ENCODE peak calls at places on chromosomes 3 and 15, in four cellular contexts. C is stimulated activated CD4-positive, alpha-beta T cell treated with anti-CD3 and anti-CD28 coated beads, TNF-alpha, amount 100 ng/mL, for 4 hours; V is NCI-H460; O is activated CD4-positive, alpha-beta T cell treated with anti-CD3 and anti-CD28 coated beads, Interleukin-2, amount 10 ng/mL, durations not matched to agents 7 days and 5 days. E is an unnamed sample.

GRCh38 chr3:49899815-49900214 is 3.9 kb downstream of the MST1R start:
- DNase-seq in C (no peak), V (no peak), O (no peak), E (no peak)

GRCh38 chr3:170780471-170780870 is 89.5 kb downstream of the RPL22L1 start:
- DNase-seq in C (no peak), O (no peak), V (no peak), E (no peak)

GRCh38 chr15:59614153-59614552 is 2.6 kb downstream of the GCNT3 start:
- DNase-seq in O (no peak), V (no peak), C (no peak), E (no peak)

GRCh38 chr3:57078366-57079220 is 18.1 kb downstream of the SPATA12 start:
- DNase-seq in V (no peak), O (peak; percentile 29), C (no peak), E (peak; percentile 72)

GRCh38 chr3:108024146-108024836 is 66.5 kb downstream of the CD47 start:
- DNase-seq in V (no peak), O (no peak), C (no peak), E (no peak)

GRCh38 chr3:193865879-193866480 is 270.0 kb upstream of the HES1 start:
- DNase-seq in C (no peak), O (no peak), V (no peak), E (no peak)

GRCh38 chr3:127183931-127184869 is 8.7 kb upstream of the PRR23E start:
- DNase-seq in C (no peak), O (no peak), V (no peak), E (no peak)

GRCh38 chr15:69499521-69500201 is 47.0 kb downstream of the RPLP1 start:
- DNase-seq in O (no peak), V (no peak), C (no peak), E (no peak)

GRCh38 chr3:154275965-154276364 is 48.3 kb downstream of the DHX36 start:
- DNase-seq in C (no peak), V (no peak), O (no peak), E (no peak)

GRCh38 chr3:186746008-186746407 is 28.8 kb downstream of the KNG1 start:
- DNase-seq in O (no peak), V (peak; percentile 55), C (no peak), E (no peak)

GRCh38 chr3:134898315-134898714 is 103.3 kb downstream of the EPHB1 start:
- DNase-seq in C (no peak), O (no peak), V (no peak), E (no peak)

GRCh38 chr3:102378216-102378615 is 56.6 kb upstream of the ZPLD1 start:
- DNase-seq in V (no peak), O (no peak), C (no peak), E (no peak)

GRCh38 chr15:51837784-51838183 is 8.3 kb downstream of the TMOD3 start:
- DNase-seq in O (peak; percentile 21), V (no peak), C (no peak), E (peak; percentile 32)

E was measured in GM20000.